ENCODE peak calls at places on chromosomes 3 and 15, in nine cellular contexts. G is AG04450, L is foreskin fibroblast, E is hepatocyte, C is left lung, T is tibial nerve, U is sigmoid colon, Y is transverse colon, O is neural progenitor cell. R is an unnamed sample.
A peak's percentile ranks its signal among the peaks of the same experiment; 100 is the strongest.

GRCh38 chr3:43723121-43723734 is 32.5 kb downstream of the ABHD5 start:
- DNase-seq in E (no peak), C (no peak), G (no peak), Y (no peak), L (no peak), U (no peak), T (no peak), O (no peak), R (no peak)

GRCh38 chr15:37585966-37586656 is 348.3 kb upstream of the TMCO5A start:
- DNase-seq in O (no peak), Y (no peak), T (no peak), L (peak; percentile 30), U (no peak), E (no peak), C (no peak), G (peak; percentile 41), R (no peak)

GRCh38 chr3:173970206-173970605 is 572.7 kb downstream of the NLGN1 start:
- DNase-seq in O (no peak), L (no peak), E (peak; percentile 8), C (no peak), T (no peak), G (no peak), U (no peak), Y (no peak), R (no peak)

GRCh38 chr15:65970937-65971740 is 101.8 kb downstream of the RAB11A start:
- DNase-seq in Y (no peak), C (no peak), E (no peak), L (no peak), G (no peak), O (no peak), T (no peak), U (no peak), R (no peak)

GRCh38 chr15:86375733-86376132 is 296.1 kb downstream of the AGBL1 start:
- DNase-seq in Y (no peak), E (no peak), T (no peak), G (no peak), U (no peak), C (no peak), L (no peak), O (no peak), R (no peak)

GRCh38 chr3:195185574-195185973 is 85.4 kb downstream of the XXYLT1 start:
- DNase-seq in U (peak; percentile 20), G (no peak), E (no peak), C (peak; percentile 61), L (no peak), T (no peak), O (no peak), Y (no peak), R (no peak)

GRCh38 chr3:73037369-73037699 is 24.1 kb upstream of the EBLN2 start:
- DNase-seq in C (no peak), Y (no peak), E (no peak), L (no peak), U (no peak), O (no peak), G (no peak), T (no peak), R (no peak)

GRCh38 chr3:192413461-192413860 is 313.9 kb downstream of the FGF12 start:
- DNase-seq in T (no peak), G (no peak), L (no peak), C (no peak), U (no peak), Y (no peak), E (no peak), O (no peak), R (no peak)

GRCh38 chr3:150607267-150608065 is 4.3 kb downstream of the SELENOT start:
- DNase-seq in T (no peak), L (no peak), E (no peak), C (no peak), O (peak; percentile 74), G (no peak), Y (no peak), U (no peak), R (no peak)

GRCh38 chr3:37997791-37998370 is 7.3 kb downstream of the VILL start:
- DNase-seq in T (no peak), L (no peak), Y (no peak), E (no peak), O (no peak), G (no peak), U (peak; percentile 76), C (peak; percentile 44), R (no peak)

GRCh38 chr3:128858167-128858566 is 21.3 kb upstream of the ACAD9 start:
- DNase-seq in O (no peak), E (no peak), Y (no peak), U (no peak), G (no peak), L (peak; percentile 14), C (no peak), T (no peak), R (no peak)

GRCh38 chr15:68383161-68384074 is 48.5 kb downstream of the ITGA11 start:
- DNase-seq in Y (peak; percentile 23), E (peak; percentile 44), G (no peak), L (peak; percentile 16), T (no peak), U (peak; percentile 29), O (peak; percentile 54), C (peak; percentile 11), R (no peak)

GRCh38 chr3:4943553-4943952 is 35.7 kb upstream of the BHLHE40 start:
- DNase-seq in U (no peak), Y (no peak), O (peak; percentile 23), E (no peak), L (no peak), T (no peak), G (no peak), C (no peak), R (no peak)
- TF ChIP-seq CTCF in U (no peak), Y (peak; percentile 20), O (peak; percentile 58), E (peak; percentile 8), L (peak; percentile 19), T (no peak), G (peak; percentile 44), C (no peak), R (no peak)

DNA sequence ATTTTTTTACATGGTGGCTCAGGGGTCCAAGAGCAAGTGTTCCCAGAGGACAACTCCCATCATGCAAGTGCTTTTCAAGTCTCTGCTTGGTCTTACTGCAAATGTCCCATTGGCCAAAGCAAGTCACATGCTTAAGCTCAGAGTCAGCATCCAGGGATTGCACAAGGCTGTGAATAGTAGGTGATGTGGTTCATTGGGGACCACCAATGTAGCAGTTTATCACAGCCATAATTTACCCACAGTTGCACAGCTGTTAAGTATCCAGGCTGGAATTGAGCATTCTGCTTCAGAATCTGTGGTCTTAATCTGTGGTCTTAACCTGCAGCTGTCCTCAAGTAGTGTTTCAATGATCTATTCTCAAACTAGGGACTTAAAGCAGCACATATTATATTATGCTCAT is 71.4 kb upstream of the PLCL2 start:
- DNase-seq in L (no peak), C (no peak), Y (no peak), T (no peak), E (no peak), U (no peak), G (no peak), O (no peak), R (no peak)
- TF ChIP-seq CTCF in L (no peak), C (no peak), Y (no peak), T (no peak), E (no peak), U (no peak), G (no peak), O (no peak), R (no peak)

GRCh38 chr15:52228928-52229327 is 37.7 kb upstream of the GNB5 start:
- DNase-seq in G (no peak), E (peak; percentile 68), C (no peak), U (no peak), L (no peak), O (peak; percentile 4), Y (peak; percentile 82), T (no peak), R (peak; percentile 67)
- TF ChIP-seq CTCF in G (no peak), E (no peak), C (no peak), U (no peak), L (no peak), O (no peak), Y (peak; percentile 8), T (no peak), R (no peak)

GRCh38 chr3:105359098-105359762 is 7.5 kb upstream of the ALCAM start:
- DNase-seq in L (peak; percentile 54), O (no peak), G (no peak), U (no peak), Y (no peak), T (no peak), C (no peak), E (no peak), R (no peak)
- TF ChIP-seq CTCF in L (no peak), O (no peak), G (no peak), U (no peak), Y (no peak), T (no peak), C (no peak), E (no peak), R (no peak)

DNA sequence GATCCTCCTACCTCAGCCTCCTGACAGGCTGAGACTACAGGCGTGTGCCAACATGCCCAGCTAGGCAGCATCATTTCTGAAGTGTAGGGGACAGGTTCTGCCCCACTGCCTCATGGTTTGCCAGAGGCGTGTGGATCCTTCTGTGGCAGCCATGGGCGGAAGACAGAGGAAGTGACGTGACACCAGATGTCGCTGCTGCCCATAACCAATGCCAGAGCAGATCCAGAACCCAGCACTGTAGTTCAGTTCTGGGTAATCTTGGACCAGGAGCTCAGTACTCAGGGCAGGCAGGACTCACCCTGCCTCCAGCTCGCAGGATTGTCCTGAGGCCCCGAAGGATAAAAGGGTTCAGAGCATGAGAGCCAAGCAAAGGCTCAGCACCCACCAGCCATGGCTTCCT is 8.2 kb downstream of the RBPMS2 start:
- DNase-seq in C (no peak), T (no peak), O (no peak), G (no peak), U (no peak), L (no peak), E (no peak), Y (no peak), R (no peak)
- TF ChIP-seq CTCF in C (no peak), T (no peak), O (no peak), G (no peak), U (no peak), L (no peak), E (no peak), Y (no peak), R (no peak)

GRCh38 chr3:8996681-8997121 is 33.4 kb upstream of the RAD18 start:
- DNase-seq in E (peak; percentile 52), L (peak; percentile 38), C (no peak), O (peak; percentile 66), Y (no peak), G (peak; percentile 11), T (peak; percentile 41), U (peak; percentile 85), R (no peak)
- TF ChIP-seq CTCF in E (peak; percentile 38), L (peak; percentile 45), C (no peak), O (peak; percentile 51), Y (no peak), G (peak; percentile 46), T (no peak), U (peak; percentile 48), R (no peak)

GRCh38 chr15:89496155-89497098 is at the start of gene RHCG:
- DNase-seq in T (no peak), Y (peak; percentile 23), L (peak; percentile 16), U (no peak), G (no peak), C (no peak), O (peak; percentile 77), E (peak; percentile 79), R (no peak)
- TF ChIP-seq CTCF in T (no peak), Y (peak; percentile 29), L (peak; percentile 24), U (peak; percentile 13), G (peak; percentile 27), C (no peak), O (peak; percentile 59), E (peak; percentile 56), R (no peak)

R was measured in activated B cell treated with CpG ODN at 0.5 μM for 24 hours.